ENCODE peak calls at places on chromosomes 6 and 20, in seven cellular contexts. G is K562, S is GM12878, E is HCT116, P is H1, J is SK-N-SH, U is HepG2. T is an unnamed sample.

GRCh38 chr6:131744432-131744831 is 33.6 kb upstream of the CTAGE9 start:
- DNase-seq in G (no peak), J (no peak), P (no peak), U (no peak), E (no peak), S (no peak), T (no peak)

GRCh38 chr20:825710-826421 is 7.6 kb upstream of the FAM110A start:
- DNase-seq in G (no peak), J (no peak), U (no peak), E (no peak), S (no peak), P (no peak), T (no peak)

GRCh38 chr6:83311231-83311630 is 118.1 kb downstream of the RWDD2A start:
- DNase-seq in S (no peak), J (no peak), E (no peak), G (no peak), P (no peak), U (no peak), T (no peak)

GRCh38 chr20:63309261-63310071 is 16.5 kb downstream of the COL20A1 start:
- DNase-seq in E (no peak), U (peak), P (no peak), S (no peak), G (peak), J (peak), T (peak)

GRCh38 chr6:139278190-139278589 is 13.6 kb downstream of the TXLNB start:
- DNase-seq in E (no peak), P (no peak), J (no peak), G (no peak), S (no peak), U (no peak), T (no peak)

GRCh38 chr20:41058007-41058673 is 29.5 kb downstream of the TOP1 start:
- DNase-seq in G (no peak), J (peak), U (peak), P (no peak), S (no peak), E (peak), T (no peak)

GRCh38 chr6:74249658-74250057 is 553.7 kb downstream of the CD109 start:
- DNase-seq in S (peak), P (no peak), E (no peak), G (no peak), U (no peak), J (no peak), T (no peak)

GRCh38 chr20:47125553-47126373 is 230.7 kb downstream of the ZMYND8 start:
- DNase-seq in P (no peak), U (no peak), S (no peak), G (no peak), E (no peak), J (no peak), T (no peak)

GRCh38 chr20:37207176-37207575 is 27.8 kb upstream of the MROH8 start:
- DNase-seq in G (no peak), E (no peak), P (no peak), J (no peak), S (no peak), U (no peak), T (no peak)

GRCh38 chr6:114342826-114343781 is at the start of gene HS3ST5:
- DNase-seq in U (peak), E (peak), S (no peak), G (no peak), P (no peak), J (peak), T (peak)

GRCh38 chr6:99841297-99841696 is 152.7 kb downstream of the MCHR2 start:
- DNase-seq in U (no peak), G (no peak), E (no peak), J (no peak), P (no peak), S (no peak), T (no peak)

GRCh38 chr6:35973670-35974222 is 50.7 kb downstream of the SLC26A8 start:
- DNase-seq in G (peak), E (no peak), S (peak), U (peak), P (no peak), J (no peak), T (no peak)

GRCh38 chr6:14642106-14642505 is 524.5 kb downstream of the CD83 start:
- DNase-seq in G (no peak), J (no peak), U (no peak), E (no peak), P (no peak), S (no peak), T (no peak)

GRCh38 chr6:37779111-37779800 is 40.3 kb upstream of the ZFAND3 start:
- DNase-seq in J (peak), E (no peak), P (no peak), U (no peak), G (no peak), S (no peak), T (no peak)

GRCh38 chr20:46237221-46237620 is 71.1 kb downstream of the CDH22 start:
- DNase-seq in U (no peak), S (no peak), G (no peak), P (no peak), E (no peak), J (no peak), T (no peak)

GRCh38 chr6:10418862-10419748 is 4.2 kb upstream of the TFAP2A start:
- DNase-seq in P (no peak), E (no peak), G (peak), U (no peak), J (no peak), S (no peak), T (peak)

GRCh38 chr6:11755725-11756124 is 22.9 kb downstream of the ADTRP start:
- DNase-seq in U (no peak), E (no peak), J (no peak), S (no peak), G (no peak), P (no peak), T (no peak)

GRCh38 chr20:11207749-11208502 is 534.1 kb upstream of the JAG1 start:
- DNase-seq in J (no peak), P (no peak), E (peak), U (peak), G (no peak), S (no peak), T (no peak)

GRCh38 chr6:33004940-33005339 is 4.5 kb downstream of the HLA-DOA start:
- DNase-seq in G (no peak), S (no peak), U (no peak), J (no peak), P (no peak), E (no peak), T (no peak)

GRCh38 chr20:61049684-61050083 is 202.4 kb upstream of the CDH4 start:
- DNase-seq in S (no peak), J (no peak), E (no peak), G (no peak), P (no peak), U (no peak), T (no peak)

GRCh38 chr20:23435675-23436539 is 3.6 kb upstream of the CSTL1 start:
- DNase-seq in U (peak), G (no peak), S (no peak), P (no peak), J (peak), E (no peak), T (no peak)

GRCh38 chr20:57526067-57526884 is 1.3 kb upstream of the CTCFL start:
- DNase-seq in U (peak), E (peak), J (peak), P (no peak), S (no peak), G (peak), T (no peak)

GRCh38 chr6:43516697-43517502 is at the start of the genes POLR1C and YIPF3:
- DNase-seq in S (peak), G (peak), P (peak), U (peak), E (peak), J (peak), T (peak)

GRCh38 chr20:24677626-24678328 is 208.3 kb downstream of the SYNDIG1 start:
- DNase-seq in U (no peak), J (no peak), P (no peak), G (no peak), S (no peak), E (no peak), T (no peak)

GRCh38 chr6:34235605-34236422 is 859 bp upstream of the HMGA1 start:
- DNase-seq in P (no peak), E (no peak), U (no peak), G (peak), J (no peak), S (no peak), T (peak)

GRCh38 chr20:21583486-21584168 is 69.8 kb upstream of the NKX2-2 start:
- DNase-seq in U (no peak), P (no peak), E (no peak), J (no peak), S (no peak), G (no peak), T (no peak)

GRCh38 chr6:148570456-148570855 is 176.4 kb upstream of the UST start:
- DNase-seq in E (no peak), G (no peak), P (no peak), J (no peak), U (no peak), S (no peak), T (no peak)

GRCh38 chr20:57650756-57651483 is 30.7 kb upstream of the ZBP1 start:
- DNase-seq in U (no peak), P (no peak), S (no peak), G (no peak), E (no peak), J (peak), T (no peak)

GRCh38 chr6:5499644-5500306 is 238.5 kb downstream of the FARS2 start:
- DNase-seq in J (no peak), U (no peak), G (no peak), E (no peak), P (no peak), S (no peak), T (no peak)

GRCh38 chr6:41167173-41167963 is 4.5 kb upstream of the TREM2 start:
- DNase-seq in P (no peak), G (no peak), S (no peak), U (no peak), J (no peak), E (no peak), T (peak)

GRCh38 chr6:17115251-17116089 is 13.6 kb downstream of the STMND1 start:
- DNase-seq in U (peak), E (peak), G (no peak), P (no peak), J (no peak), S (no peak), T (no peak)

GRCh38 chr6:128036808-128037570 is 136.1 kb upstream of the THEMIS start:
- DNase-seq in J (no peak), P (no peak), U (no peak), E (no peak), G (no peak), S (no peak), T (no peak)

GRCh38 chr6:23533954-23534725 is 591.9 kb upstream of the NRSN1 start:
- DNase-seq in S (no peak), J (no peak), U (no peak), G (no peak), P (no peak), E (no peak), T (no peak)

GRCh38 chr6:42929928-42930360 is 664 bp downstream of the CNPY3 start:
- DNase-seq in S (peak), P (no peak), E (no peak), G (no peak), U (no peak), J (peak), T (no peak)

GRCh38 chr6:6748001-6748400 is 159.5 kb downstream of the LY86 start:
- DNase-seq in E (no peak), U (no peak), S (no peak), J (no peak), P (no peak), G (no peak), T (no peak)

GRCh38 chr6:6746334-6746969 is 157.9 kb downstream of the LY86 start:
- DNase-seq in J (no peak), G (no peak), U (no peak), E (no peak), S (no peak), P (no peak), T (no peak)

GRCh38 chr6:6744551-6744950 is 156.0 kb downstream of the LY86 start:
- DNase-seq in G (no peak), S (no peak), P (no peak), J (no peak), E (no peak), U (no peak), T (no peak)

GRCh38 chr6:6747371-6747770 is 158.9 kb downstream of the LY86 start:
- DNase-seq in J (no peak), S (no peak), P (no peak), U (no peak), E (no peak), G (no peak), T (no peak)

DNA sequence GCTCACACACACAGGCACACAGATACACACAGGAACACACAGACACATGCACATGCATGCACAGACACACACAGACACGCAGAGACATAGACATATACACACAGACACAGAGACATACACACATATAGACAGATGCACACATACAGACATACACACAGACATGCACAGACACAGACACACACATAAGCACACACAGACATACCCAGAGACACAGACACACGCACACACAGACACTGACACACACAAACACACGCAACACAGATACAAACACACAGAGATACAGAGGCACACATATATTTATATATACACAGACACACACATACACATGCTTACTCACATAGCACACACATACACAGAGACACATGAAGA is 158.4 kb downstream of the LY86 start:
- DNase-seq in S (no peak), J (no peak), U (no peak), P (no peak), G (no peak), E (no peak), T (no peak)
- TF ChIP-seq JUND in S (no peak), J (no peak), U (no peak), P (no peak), G (no peak), E (no peak), T (no peak)

DNA sequence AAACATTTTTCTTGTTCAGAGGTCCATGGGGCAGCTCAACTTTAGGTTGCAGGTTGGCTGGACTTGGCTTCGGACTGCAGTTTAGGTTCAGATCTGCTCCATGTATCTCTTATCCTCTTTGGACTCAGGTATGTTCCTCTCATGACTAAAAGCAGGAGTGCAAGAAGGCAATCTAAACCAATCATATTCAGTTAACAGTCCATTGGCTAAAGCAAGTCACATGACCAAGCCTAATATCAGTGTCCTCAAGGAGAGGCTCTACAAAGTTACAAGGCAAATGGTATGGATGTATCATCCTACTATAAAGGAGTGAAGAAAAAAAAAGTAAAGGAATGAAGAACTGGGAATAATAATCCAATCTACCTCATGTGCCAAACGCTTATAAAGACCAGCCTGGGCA is 2.5 kb upstream of the ACTR5 start:
- DNase-seq in J (no peak), U (no peak), G (peak), E (peak), S (no peak), P (no peak), T (no peak)
- TF ChIP-seq JUND in J (no peak), U (no peak), G (no peak), E (no peak), S (no peak), P (no peak), T (no peak)

DNA sequence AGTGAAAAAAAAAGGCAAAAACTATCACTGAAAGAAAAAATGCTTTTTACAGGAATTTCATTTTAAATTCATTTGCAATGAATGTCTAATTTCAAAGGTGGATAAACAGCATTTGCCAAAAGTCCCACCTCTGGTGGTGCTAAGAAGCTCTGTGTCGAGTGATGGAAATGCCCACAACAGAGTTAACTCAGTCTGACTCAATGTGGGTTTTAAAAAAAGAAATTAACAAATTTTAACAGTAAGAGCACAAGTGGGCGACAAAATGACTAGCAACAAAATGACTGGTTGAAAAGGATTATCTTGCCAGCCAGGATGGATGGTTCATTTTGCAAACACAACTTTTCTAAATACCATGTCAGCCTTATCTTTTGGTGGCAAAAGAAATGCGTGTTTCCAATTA is 14.3 kb upstream of the TAGAP start:
- DNase-seq in U (no peak), J (no peak), E (no peak), P (no peak), S (no peak), G (no peak), T (no peak)
- TF ChIP-seq JUND in U (no peak), J (no peak), E (no peak), P (no peak), S (no peak), G (no peak), T (no peak)

DNA sequence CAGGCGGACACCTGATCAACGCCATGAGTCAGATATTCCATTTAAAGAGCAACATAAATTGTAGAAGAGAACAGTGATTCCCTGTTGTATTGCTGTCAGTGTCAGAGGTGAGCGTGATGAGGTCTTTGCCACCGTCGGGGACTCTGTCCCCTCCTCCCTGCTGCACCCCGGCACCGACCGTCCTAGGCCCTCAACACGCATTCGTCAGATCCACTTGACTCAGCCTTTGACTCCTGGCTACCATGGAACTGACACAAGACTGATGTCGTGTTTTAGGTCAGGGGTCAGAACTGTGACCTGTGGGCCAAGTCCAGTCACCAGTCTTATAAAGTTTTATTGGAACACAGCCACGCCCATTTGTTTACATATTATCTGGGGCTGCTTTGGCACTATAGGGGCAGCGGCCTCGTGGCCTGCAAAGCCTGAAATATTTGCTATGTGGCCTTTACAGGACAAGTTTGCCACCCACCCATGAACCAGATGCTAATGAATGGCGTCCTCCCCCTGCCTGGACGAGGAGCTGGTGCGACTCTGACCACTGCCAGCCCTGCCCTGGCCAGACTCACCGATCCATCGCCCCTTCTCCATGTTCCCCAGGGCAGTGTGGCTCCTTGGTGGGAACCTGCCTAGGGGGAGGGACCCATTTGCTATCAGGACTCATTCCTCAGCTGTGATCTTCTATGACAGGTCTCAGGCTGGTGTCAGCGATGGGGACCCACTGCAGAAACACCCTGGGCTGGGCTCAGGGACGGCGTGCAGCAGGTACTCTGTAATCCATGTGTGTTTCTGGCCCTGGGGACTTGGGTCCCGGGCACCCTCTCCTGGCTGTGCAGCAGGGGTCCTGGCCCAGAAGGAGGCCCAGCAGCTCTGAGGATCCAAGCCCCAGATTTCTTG is 37.5 kb upstream of the PHACTR3 start:
- DNase-seq in E (no peak), G (no peak), P (no peak), S (no peak), J (no peak), U (no peak), T (no peak)
- TF ChIP-seq JUND in E (no peak), G (no peak), P (no peak), S (no peak), J (no peak), U (no peak), T (no peak)

GRCh38 chr20:16434087-16434664 is 139.1 kb downstream of the KIF16B start:
- DNase-seq in S (peak), U (peak), J (peak), G (peak), E (peak), P (peak), T (peak)

GRCh38 chr20:16441526-16442164 is 131.6 kb downstream of the KIF16B start:
- DNase-seq in E (no peak), J (peak), U (no peak), S (no peak), G (no peak), P (no peak), T (no peak)

GRCh38 chr20:16438100-16438499 is 135.1 kb downstream of the KIF16B start:
- DNase-seq in U (no peak), J (no peak), E (no peak), P (no peak), G (no peak), S (no peak), T (no peak)

DNA sequence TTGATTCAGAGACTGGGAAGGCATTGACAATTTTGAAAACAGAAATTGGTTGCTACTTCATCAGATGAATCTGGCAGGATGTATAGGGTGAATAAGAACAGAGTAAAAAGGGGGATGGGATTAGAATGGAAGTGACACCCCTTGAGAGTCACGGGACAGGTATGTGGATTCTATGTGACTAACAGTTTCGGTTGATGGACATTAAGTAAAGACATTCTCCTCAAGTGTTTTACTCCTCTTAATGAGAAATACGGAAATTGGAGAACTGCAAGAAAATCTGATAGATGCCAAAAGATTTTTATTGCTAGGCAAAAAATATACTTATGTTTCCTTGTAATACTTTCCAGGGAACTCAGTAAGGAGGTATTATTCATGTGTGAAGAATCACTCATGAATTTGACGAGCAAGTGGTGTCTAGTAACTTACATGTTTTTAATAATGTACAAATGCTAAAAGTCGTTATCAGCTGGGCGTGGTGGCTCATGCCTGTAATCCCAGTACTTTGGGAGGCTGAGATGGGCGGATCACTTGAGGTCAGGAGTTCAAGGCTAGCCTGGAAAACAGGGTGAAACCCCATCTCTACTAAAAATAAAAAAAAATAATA is 135.8 kb downstream of the KIF16B start:
- DNase-seq in S (no peak), P (no peak), E (no peak), J (no peak), U (no peak), G (no peak), T (no peak)
- TF ChIP-seq JUND in S (no peak), P (no peak), E (no peak), J (no peak), U (no peak), G (no peak), T (no peak)